ENCODE peak calls at places on chromosomes 5 and 9, in eight cellular contexts. V is A673, D is left ventricle myocardium inferior, A is stomach, L is lung, C is tibial nerve, H is lower lobe of right lung, T is fibroblast of villous mesenchyme. Q is an unnamed sample.

GRCh38 chr9:81787747-81788632 is 98.6 kb upstream of the TLE1 start:
- DNase-seq in V (no peak), D (no peak), A (no peak), L (peak), C (no peak), H (no peak), T (peak), Q (peak)

GRCh38 chr5:16582081-16582480 is 34.7 kb downstream of the RETREG1 start:
- DNase-seq in V (no peak), D (no peak), A (no peak), L (no peak), C (no peak), H (no peak), T (no peak), Q (no peak)

GRCh38 chr5:142817961-142818431 is 47.8 kb downstream of the ARHGAP26 start:
- DNase-seq in V (no peak), D (no peak), A (peak), L (no peak), C (no peak), H (peak), T (no peak), Q (no peak)

GRCh38 chr9:135297716-135298075 is 181.9 kb upstream of the PPP1R26 start:
- DNase-seq in V (no peak), D (no peak), A (no peak), L (no peak), C (no peak), H (no peak), T (no peak), Q (no peak)

GRCh38 chr9:128150594-128151342 is 1.5 kb downstream of the LCN2 start:
- DNase-seq in V (no peak), D (no peak), A (peak), L (no peak), C (no peak), H (peak), T (no peak), Q (no peak)

GRCh38 chr5:156103116-156103860 is 223.7 kb upstream of the SGCD start:
- DNase-seq in V (no peak), D (no peak), A (no peak), L (no peak), C (no peak), H (no peak), T (no peak), Q (peak)

GRCh38 chr9:92749071-92749933 is 15.3 kb downstream of the BICD2 start:
- DNase-seq in V (no peak), D (no peak), A (no peak), L (no peak), C (no peak), H (no peak), T (no peak), Q (no peak)

GRCh38 chr5:36945687-36946086 is 69.1 kb downstream of the NIPBL start:
- DNase-seq in V (no peak), D (no peak), A (no peak), L (no peak), C (no peak), H (no peak), T (no peak), Q (no peak)

GRCh38 chr9:100432736-100433135 is 5.8 kb downstream of the MSANTD3 start:
- DNase-seq in V (no peak), D (no peak), A (no peak), L (no peak), C (no peak), H (no peak), T (no peak), Q (no peak)

GRCh38 chr9:37963936-37964739 is 60.2 kb upstream of the SLC25A51 start:
- DNase-seq in V (peak), D (no peak), A (peak), L (peak), C (peak), H (peak), T (peak), Q (peak)

GRCh38 chr5:174317261-174317894 is 271.9 kb downstream of the NSG2 start:
- DNase-seq in V (peak), D (no peak), A (no peak), L (no peak), C (no peak), H (no peak), T (peak), Q (peak)

GRCh38 chr5:311963-312362 is 9.6 kb upstream of the AHRR start:
- DNase-seq in V (no peak), D (no peak), A (no peak), L (no peak), C (no peak), H (no peak), T (no peak), Q (no peak)

GRCh38 chr9:114117996-114118830 is 19.1 kb upstream of the KIF12 start:
- DNase-seq in V (no peak), D (no peak), A (peak), L (peak), C (no peak), H (peak), T (no peak), Q (no peak)

GRCh38 chr9:33921967-33922895 is 105.3 kb downstream of the UBE2R2 start:
- DNase-seq in V (peak), D (no peak), A (no peak), L (no peak), C (no peak), H (no peak), T (no peak), Q (peak)

GRCh38 chr9:91640428-91640827 is 216.8 kb upstream of the NFIL3 start:
- DNase-seq in V (no peak), D (no peak), A (no peak), L (no peak), C (no peak), H (no peak), T (no peak), Q (no peak)

GRCh38 chr9:4293293-4293931 is 6.5 kb downstream of the GLIS3 start:
- DNase-seq in V (peak), D (no peak), A (no peak), L (no peak), C (no peak), H (no peak), T (peak), Q (peak)

DNA sequence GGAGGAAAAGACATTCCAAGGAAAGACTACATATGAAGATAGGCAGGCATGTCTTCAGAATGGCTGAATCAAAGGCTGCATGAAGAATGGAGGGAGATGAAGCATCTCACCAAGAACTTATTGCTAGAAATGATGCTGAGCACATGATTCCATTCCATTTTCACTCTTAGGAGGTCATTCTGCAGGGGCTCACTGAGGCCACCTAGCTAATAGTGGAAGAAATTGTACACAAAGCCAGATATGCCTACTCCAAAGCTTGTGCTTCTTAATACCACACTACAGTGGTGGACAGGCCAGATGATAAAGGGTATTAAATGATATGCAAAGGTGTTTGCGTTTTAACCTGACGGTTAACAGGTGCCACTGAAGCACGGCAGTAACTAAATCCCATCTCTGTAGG is 14.7 kb downstream of the NDUFA8 start:
- DNase-seq in V (no peak), D (no peak), A (no peak), L (no peak), C (no peak), H (no peak), T (no peak), Q (peak)
- TF ChIP-seq CTCF in V (peak), D (peak), A (no peak), L (no peak), C (no peak), H (peak), T (peak), Q (peak)

GRCh38 chr5:116075117-116075910 is 9.5 kb upstream of the COMMD10 start:
- DNase-seq in V (no peak), D (no peak), A (no peak), L (no peak), C (no peak), H (no peak), T (no peak), Q (no peak)
- H3K4me3 ChIP-seq in V (no peak), D (no peak), A (no peak), L (no peak), C (no peak), H (no peak), T (no peak), Q (no peak)

DNA sequence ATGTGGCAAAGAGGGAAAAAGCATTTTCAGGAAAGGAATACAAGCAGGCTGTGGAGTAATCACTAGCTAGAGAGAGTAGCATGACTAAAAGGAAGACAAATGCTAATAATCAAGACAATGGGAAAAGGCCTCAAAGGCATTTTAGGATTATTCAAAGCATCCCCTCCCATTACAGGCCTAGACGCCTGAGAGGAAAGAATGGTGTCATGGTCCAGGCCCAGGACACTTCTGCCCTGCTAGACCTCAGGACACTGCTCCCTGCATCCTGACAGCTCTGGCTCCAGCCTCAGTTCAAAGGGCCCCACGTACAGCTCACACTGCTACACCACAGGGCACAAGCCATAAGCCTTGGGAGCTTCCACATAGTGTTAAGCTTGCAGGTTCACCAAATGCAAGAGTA is 40.8 kb upstream of the SHISAL2B start:
- DNase-seq in V (no peak), D (no peak), A (no peak), L (no peak), C (no peak), H (no peak), T (no peak), Q (no peak)
- TF ChIP-seq CTCF in V (no peak), D (no peak), A (no peak), L (no peak), C (no peak), H (no peak), T (no peak), Q (no peak)

DNA sequence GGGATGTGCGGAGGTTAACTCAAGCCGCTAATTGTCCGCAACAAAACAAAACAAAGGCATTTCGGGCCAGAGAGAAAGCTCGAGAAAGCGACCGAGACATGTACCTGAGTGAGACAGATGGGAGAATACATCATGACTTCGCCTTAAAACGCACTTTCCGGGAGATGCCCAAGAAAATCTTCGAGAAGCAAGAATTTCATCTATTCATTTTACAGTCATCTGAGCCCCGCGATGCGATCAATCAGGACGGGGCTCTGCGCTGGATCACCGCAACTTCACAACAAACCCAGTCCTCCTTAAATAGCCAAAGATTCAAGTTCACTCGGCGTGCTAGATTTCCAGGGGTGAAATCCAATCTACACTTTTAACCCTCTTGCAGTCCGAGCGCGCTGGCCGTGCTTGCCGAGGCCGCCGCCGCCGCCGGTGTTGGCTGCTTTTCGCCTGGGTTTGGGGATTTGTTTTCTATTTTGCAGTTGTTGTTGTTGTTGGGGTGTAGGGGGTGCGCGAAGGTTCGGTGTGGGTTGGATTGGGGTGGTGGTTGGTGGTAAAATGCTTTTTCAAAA is 482 bp downstream of the NFIB start:
- DNase-seq in V (no peak), D (no peak), A (peak), L (no peak), C (no peak), H (no peak), T (peak), Q (peak)
- H3K4me3 ChIP-seq in V (peak), D (peak), A (peak), L (peak), C (peak), H (peak), T (peak), Q (peak)

DNA sequence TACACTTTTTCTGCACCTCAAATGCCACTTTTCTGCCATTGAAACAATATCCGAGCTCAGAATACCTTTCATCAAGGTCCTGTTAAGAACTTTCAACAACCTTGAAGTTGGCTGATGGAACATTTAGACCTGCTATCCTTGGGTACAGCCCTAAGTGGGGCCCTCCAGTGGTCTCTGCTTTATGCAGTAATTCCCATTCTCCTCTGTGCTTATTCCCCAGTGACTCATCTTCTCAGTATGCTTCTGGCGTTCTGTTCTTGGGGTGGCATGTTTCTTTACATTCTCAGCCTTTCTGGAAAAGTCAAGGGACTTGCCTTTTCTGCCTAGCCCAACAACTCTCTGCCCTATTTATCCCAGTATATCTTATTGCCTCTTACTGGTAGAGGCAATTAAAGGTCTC is 7.1 kb downstream of the ANP32B start:
- DNase-seq in V (peak), D (no peak), A (no peak), L (no peak), C (no peak), H (no peak), T (peak), Q (peak)
- TF ChIP-seq CTCF in V (peak), D (no peak), A (no peak), L (no peak), C (no peak), H (no peak), T (peak), Q (peak)

GRCh38 chr5:139278540-139279274 is 14.8 kb upstream of the MATR3 start:
- DNase-seq in V (no peak), D (no peak), A (no peak), L (no peak), C (no peak), H (no peak), T (no peak), Q (no peak)
- H3K4me3 ChIP-seq in V (no peak), D (no peak), A (no peak), L (no peak), C (no peak), H (no peak), T (no peak), Q (no peak)

GRCh38 chr5:79856456-79857055 is 134.5 kb downstream of the MTX3 start:
- DNase-seq in V (no peak), D (no peak), A (no peak), L (no peak), C (no peak), H (no peak), T (no peak), Q (no peak)

GRCh38 chr5:79853003-79853402 is 138.1 kb downstream of the MTX3 start:
- DNase-seq in V (no peak), D (no peak), A (no peak), L (no peak), C (no peak), H (no peak), T (no peak), Q (no peak)

GRCh38 chr5:79850941-79851693 is 139.9 kb downstream of the MTX3 start:
- DNase-seq in V (no peak), D (no peak), A (no peak), L (no peak), C (no peak), H (no peak), T (no peak), Q (no peak)

GRCh38 chr5:79851694-79852006 is 139.4 kb downstream of the MTX3 start:
- DNase-seq in V (no peak), D (no peak), A (no peak), L (no peak), C (no peak), H (no peak), T (no peak), Q (no peak)

DNA sequence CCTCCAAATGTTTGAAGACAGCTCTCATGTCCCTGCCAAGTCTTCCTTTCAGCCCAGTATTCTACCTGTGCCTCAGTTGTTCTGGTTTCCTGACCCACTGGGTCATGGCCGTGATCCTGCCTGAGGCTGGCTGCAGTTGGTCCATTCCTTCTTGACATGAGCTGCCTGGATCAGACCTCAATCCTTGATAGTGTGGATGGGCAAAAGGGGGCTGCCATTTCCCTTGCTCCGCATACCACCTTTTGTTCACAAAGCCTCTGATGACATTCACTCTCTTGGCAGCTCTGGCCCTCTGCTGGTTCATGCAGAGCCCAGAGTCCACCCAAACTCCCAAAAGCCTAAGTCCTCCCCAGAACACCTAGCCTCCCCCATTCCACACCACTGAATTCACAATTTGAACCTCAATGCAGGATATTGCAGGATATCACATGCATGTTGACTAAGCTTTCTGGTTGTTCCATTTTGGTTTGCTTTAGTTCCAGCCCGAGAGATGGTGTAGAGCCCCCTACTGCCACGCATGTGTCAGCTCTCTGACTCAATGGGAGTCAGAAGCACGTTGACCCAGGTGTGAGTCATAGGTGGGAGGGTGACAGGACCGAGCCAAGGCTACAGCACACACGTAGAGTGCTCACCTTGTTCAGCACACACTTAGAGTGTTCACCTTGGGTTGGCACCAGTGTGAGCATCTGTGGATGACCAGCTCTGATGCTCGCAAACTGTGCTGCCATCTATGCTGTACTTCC is 137.2 kb downstream of the MTX3 start:
- DNase-seq in V (no peak), D (no peak), A (no peak), L (no peak), C (no peak), H (no peak), T (no peak), Q (no peak)
- TF ChIP-seq CTCF in V (peak), D (no peak), A (no peak), L (no peak), C (no peak), H (no peak), T (no peak), Q (no peak)